ENCODE peak calls at places on chromosome 4, in six cellular contexts. L is Panc1, I is HCT116, W is lower leg skin, K is AG09309, P is foreskin keratinocyte. C is an unnamed sample.

GRCh38 chr4:26248647-26249046 is 72.2 kb upstream of the RBPJ start:
- DNase-seq in L (no peak), I (no peak), W (no peak), K (no peak), P (no peak), C (no peak)

GRCh38 chr4:98642991-98643426 is 15.4 kb downstream of the TSPAN5 start:
- DNase-seq in L (peak), W (no peak), I (peak), K (no peak), P (peak), C (no peak)

GRCh38 chr4:27684501-27685077 is 823.9 kb downstream of the STIM2 start:
- DNase-seq in K (no peak), P (peak), I (peak), W (no peak), L (peak), C (peak)

GRCh38 chr4:13611283-13611842 is 16.2 kb downstream of the BOD1L1 start:
- DNase-seq in W (no peak), K (peak), P (peak), I (no peak), L (no peak), C (no peak)

GRCh38 chr4:159069922-159070321 is 33.0 kb upstream of the RAPGEF2 start:
- DNase-seq in P (no peak), W (no peak), L (no peak), I (no peak), K (peak), C (no peak)

GRCh38 chr4:32658019-32658418 is 1937.8 kb downstream of the PCDH7 start:
- DNase-seq in I (no peak), P (no peak), L (no peak), K (no peak), W (no peak), C (no peak)

GRCh38 chr4:1201851-1202525 is 29.6 kb upstream of the SPON2 start:
- DNase-seq in K (peak), P (no peak), W (peak), L (no peak), I (no peak), C (peak)

GRCh38 chr4:106201373-106201772 is 114.6 kb downstream of the TBCK start:
- DNase-seq in P (peak), L (no peak), K (no peak), I (no peak), W (no peak), C (no peak)

GRCh38 chr4:67030636-67031035 is 514.7 kb downstream of the CENPC start:
- DNase-seq in L (no peak), I (no peak), P (peak), W (no peak), K (no peak), C (no peak)

GRCh38 chr4:110092646-110093045 is 105.8 kb downstream of the ELOVL6 start:
- DNase-seq in W (no peak), K (no peak), I (no peak), P (no peak), L (no peak), C (no peak)

GRCh38 chr4:142846105-142846728 is at the start of gene INPP4B:
- DNase-seq in I (peak), L (no peak), W (peak), K (no peak), P (no peak), C (no peak)

GRCh38 chr4:73721419-73721818 is 18.9 kb upstream of the CXCL8 start:
- DNase-seq in P (no peak), K (peak), L (no peak), W (no peak), I (no peak), C (no peak)

GRCh38 chr4:23884731-23885130 is 5.1 kb downstream of the PPARGC1A start:
- DNase-seq in W (no peak), P (no peak), I (no peak), L (no peak), K (no peak), C (no peak)

GRCh38 chr4:7414736-7415510 is 19.8 kb downstream of the PSAPL1 start:
- DNase-seq in W (peak), L (no peak), K (no peak), P (no peak), I (no peak), C (no peak)
- TF ChIP-seq CTCF in W (no peak), L (no peak), K (no peak), P (no peak), I (no peak), C (no peak)

GRCh38 chr4:70935038-70935437 is 32.9 kb downstream of the MOB1B start:
- DNase-seq in K (no peak), W (no peak), I (no peak), P (no peak), L (no peak), C (no peak)
- TF ChIP-seq CTCF in K (no peak), W (no peak), I (no peak), P (no peak), L (no peak), C (no peak)

GRCh38 chr4:56783986-56784385 is 37.5 kb downstream of the SPINK2 start:
- DNase-seq in K (no peak), L (no peak), W (no peak), I (no peak), P (no peak), C (no peak)
- TF ChIP-seq CTCF in K (no peak), L (no peak), W (no peak), I (no peak), P (no peak), C (no peak)

DNA sequence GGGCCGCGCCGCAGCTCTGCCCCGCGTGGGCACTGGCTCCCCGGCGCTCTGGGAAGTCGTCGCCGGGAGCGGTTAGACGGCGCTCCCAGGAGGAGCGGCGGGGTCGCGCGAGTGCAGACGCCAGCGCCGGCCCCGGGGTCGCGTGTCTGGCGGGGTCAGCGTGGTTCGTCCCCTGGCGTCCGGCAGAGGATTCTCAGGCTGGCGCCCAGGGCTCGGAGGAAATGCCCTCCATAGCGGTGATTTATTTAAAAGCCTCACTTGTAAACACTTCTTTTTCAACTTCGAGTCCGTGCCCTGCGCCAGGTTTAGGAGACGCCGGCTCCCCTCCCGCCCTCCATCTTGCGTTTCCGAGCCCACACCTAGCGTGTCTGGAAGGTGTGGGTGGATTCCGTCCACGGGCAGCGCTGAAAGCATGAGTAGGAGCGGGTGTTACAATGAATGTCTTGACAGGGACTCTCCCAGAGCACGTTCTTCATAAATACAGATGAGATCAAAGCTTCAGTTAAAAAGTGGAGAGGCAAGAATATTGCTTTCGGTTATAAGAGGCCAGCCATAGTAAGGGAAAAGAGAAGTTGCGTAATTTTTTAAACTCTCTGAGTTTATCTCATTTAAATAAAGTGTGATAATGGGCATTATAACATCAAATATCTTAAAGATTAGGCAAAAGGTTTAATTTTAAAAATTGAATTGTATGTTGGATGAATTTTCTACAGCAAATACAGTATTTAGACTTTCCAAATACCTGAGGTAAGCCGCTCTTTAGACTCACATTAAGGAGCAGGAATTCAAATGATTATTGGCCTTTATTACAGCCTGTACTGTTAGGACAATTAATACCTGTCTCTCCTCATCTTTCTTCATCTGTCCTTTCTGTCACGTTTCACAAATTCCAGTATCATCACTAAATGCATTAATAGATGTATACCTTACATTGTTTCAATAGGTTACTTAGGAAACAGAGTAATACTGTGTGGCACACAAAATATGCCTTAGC is 863 bp downstream of the FAM241A start:
- DNase-seq in K (no peak), L (no peak), P (peak), W (peak), I (no peak), C (peak)
- TF ChIP-seq CTCF in K (peak), L (no peak), P (peak), W (no peak), I (peak), C (no peak)

DNA sequence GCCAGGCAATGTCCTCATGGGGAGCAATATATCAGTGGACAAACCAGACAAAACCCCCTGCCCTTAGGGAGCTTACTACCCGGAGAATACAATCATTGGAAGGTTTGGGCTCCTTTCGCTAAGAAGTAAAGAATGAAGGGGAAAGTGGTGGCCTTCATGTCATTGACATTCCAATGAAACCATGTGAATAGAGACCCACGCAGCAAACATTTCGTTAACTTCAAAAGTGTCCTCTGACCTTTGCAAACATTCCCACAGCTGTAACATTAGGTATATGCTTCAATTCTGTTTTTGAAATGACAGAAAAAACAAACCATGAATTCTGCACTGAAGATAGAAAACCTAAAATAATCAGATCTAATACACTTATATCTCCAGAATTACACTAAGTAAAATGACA is 7.0 kb downstream of the ATP8A1 start:
- DNase-seq in P (no peak), K (no peak), W (no peak), I (no peak), L (no peak), C (no peak)
- TF ChIP-seq CTCF in P (no peak), K (no peak), W (no peak), I (no peak), L (no peak), C (no peak)

GRCh38 chr4:129146639-129147038 is 50.7 kb downstream of the C4orf33 start:
- DNase-seq in W (no peak), P (no peak), K (no peak), L (no peak), I (no peak), C (no peak)
- TF ChIP-seq CTCF in W (no peak), P (no peak), K (no peak), L (no peak), I (peak), C (no peak)

DNA sequence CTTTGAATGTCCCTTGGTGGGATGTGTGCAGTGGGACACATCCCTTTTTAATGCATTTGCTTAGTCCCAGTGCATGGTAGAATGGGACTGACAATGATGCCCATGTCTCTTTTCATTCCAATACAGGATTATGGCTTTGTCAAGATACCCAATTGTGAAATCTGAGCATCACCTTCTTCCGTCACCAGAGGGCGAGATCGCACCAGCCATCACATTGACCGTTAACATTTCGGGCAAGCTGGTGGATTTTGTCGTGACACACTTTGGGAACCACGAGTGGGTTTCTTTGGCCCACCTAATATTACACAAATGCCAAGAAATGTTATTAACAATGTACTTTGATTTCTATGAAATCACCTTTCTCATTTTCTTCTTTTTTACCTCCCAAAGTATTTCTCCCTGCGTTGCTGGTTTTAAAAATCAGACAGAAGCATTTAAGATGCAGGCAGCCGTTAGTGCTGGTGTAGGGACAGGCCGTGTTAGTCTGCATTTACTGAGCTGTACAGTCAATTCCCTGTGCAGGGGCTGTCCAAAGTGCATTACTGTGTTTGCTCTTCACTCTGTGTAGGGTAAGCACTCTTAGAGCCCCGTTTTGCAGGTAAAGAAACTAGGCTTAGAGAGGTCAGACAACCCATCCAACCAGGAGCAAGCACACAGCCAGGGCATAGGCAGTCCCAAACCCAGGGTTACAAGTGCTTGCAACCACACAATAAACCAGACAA is 46.5 kb downstream of the CWH43 start:
- DNase-seq in I (peak), L (no peak), K (no peak), P (no peak), W (no peak), C (peak)
- TF ChIP-seq CTCF in I (peak), L (peak), K (peak), P (peak), W (no peak), C (peak)

DNA sequence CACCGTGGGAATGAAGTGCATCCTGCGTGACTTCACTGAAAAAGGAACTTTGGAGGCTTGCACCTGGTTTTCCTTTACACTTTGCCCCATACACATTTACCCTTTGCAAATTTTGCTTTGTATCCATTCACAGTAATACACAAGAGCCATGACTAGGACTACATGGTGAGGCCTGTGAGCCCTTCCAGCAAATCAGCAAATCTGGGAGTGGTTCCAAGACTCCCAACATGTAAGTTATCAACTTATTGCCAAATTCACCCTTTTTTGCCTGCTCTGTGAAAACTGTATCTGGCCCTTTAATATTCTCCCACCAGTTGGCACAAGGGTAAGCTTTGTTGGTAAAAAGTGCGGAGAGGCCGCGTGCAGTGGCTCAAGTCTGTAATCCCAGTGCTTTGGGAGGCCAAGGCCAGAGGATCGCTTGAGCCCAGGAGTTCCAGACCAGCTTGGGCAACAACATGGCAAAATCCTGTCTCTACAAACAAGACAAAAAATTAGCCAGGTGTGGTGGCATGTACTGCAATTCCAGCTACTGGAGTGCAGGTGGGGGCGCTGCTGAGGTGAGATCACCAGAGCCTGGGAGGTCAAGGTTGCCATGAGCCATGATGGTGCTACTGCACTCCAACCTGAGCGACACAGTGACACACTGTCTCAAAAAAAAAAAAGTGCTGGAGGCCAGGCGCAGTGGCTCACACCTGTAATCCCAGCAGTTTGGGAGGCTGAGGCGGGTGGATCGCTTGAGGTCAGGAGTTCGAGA is 5.0 kb downstream of the PRMT9 start:
- DNase-seq in W (no peak), I (peak), L (no peak), P (no peak), K (no peak), C (no peak)
- TF ChIP-seq CTCF in W (no peak), I (peak), L (peak), P (peak), K (no peak), C (no peak)

DNA sequence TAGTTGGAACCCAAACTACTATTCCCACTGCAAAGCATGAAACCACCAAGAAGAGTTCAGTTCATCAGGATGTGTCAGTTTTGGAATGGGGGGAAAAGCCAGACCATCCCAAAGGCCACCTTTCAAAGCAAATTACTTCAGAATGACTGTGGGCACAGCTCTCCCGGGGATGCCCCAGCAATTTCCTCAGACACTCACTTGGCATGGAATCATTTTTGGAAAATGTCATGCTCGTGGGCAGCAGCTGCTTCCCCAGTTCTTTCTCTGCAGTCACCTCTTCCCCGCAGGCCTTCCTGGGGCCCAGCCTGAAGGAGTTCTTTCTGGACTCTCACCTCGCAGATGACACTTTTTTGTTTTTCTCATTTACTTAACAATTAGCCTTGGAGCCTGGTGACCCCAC is 350.3 kb downstream of the NR3C2 start:
- DNase-seq in L (no peak), W (no peak), P (no peak), K (no peak), I (no peak), C (no peak)
- TF ChIP-seq CTCF in L (no peak), W (no peak), P (no peak), K (no peak), I (no peak), C (no peak)

DNA sequence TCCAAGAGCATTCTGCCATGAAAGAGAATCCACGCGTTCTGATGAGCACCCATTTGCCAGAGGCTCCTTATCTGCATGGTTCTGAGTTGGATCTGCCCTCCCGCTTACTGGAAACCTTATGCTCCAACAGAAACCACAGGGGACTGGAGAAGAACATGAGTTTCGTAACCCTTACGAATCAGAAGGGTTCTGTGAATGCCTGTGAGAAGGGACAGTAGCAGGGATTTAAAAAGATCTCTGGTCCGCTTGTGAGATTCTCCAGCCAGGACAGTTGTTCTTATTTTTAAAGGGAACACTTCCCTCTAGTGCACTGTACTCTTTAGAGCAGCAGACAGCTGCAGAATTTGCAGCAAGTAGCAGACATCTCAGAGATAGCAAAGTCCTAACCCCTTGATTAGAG is 22.5 kb upstream of the CENPU start:
- DNase-seq in P (no peak), K (no peak), L (no peak), W (no peak), I (no peak), C (no peak)
- TF ChIP-seq CTCF in P (no peak), K (no peak), L (no peak), W (no peak), I (no peak), C (no peak)